ENCODE peak calls at places on chromosomes 13 and 19, in ten cellular contexts. D is ELR; F is cardiac muscle cell; W is sigmoid colon; R is stimulated activated CD4-positive, alpha-beta T cell treated with anti-CD3 and anti-CD28 coated beads, Interleukin-12 subunit alpha, Interleukin-12 subunit beta, amount 100 ng/mL, for 4 hours; V is A172; M is stimulated activated CD8-positive, alpha-beta memory T cell treated with anti-CD3 and anti-CD28 coated beads, Interleukin-12 subunit alpha, Interleukin-12 subunit beta, amount 100 ng/mL, for 1 hour; T is NCI-H1092; H is dermis blood vessel endothelial cell; N is activated naive CD4-positive, alpha-beta T cell treated with anti-CD3 and anti-CD28 coated beads, Interleukin-2, amount 50 U/mL, for 16 hours. B is an unnamed sample.

GRCh38 chr13:66716502-66716901 is 513.6 kb downstream of the PCDH9 start:
- DNase-seq in F (no peak), V (no peak), W (no peak), M (no peak), N (no peak), T (no peak), R (no peak), D (no peak), H (no peak), B (no peak)

GRCh38 chr19:51200071-51200470 is 24.8 kb upstream of the CD33 start:
- DNase-seq in D (no peak), N (no peak), V (no peak), H (no peak), W (no peak), R (no peak), M (no peak), F (no peak), T (no peak), B (no peak)

GRCh38 chr19:44308011-44308410 is 3.2 kb upstream of the ZNF235 start:
- DNase-seq in T (no peak), H (no peak), V (no peak), D (peak), R (no peak), F (peak), W (no peak), N (no peak), M (no peak), B (peak)

GRCh38 chr19:56092685-56093631 is 28.1 kb downstream of the ZNF787 start:
- DNase-seq in W (no peak), T (no peak), M (no peak), H (no peak), F (no peak), N (no peak), D (no peak), R (no peak), V (no peak), B (no peak)

GRCh38 chr19:45151821-45152503 is 8.8 kb downstream of the NKPD1 start:
- DNase-seq in F (no peak), W (no peak), H (no peak), D (no peak), V (no peak), R (no peak), T (no peak), M (no peak), N (no peak), B (no peak)

GRCh38 chr19:32935629-32936028 is 36.1 kb downstream of the CEP89 start:
- DNase-seq in V (no peak), H (no peak), R (no peak), D (no peak), T (no peak), M (no peak), W (no peak), F (no peak), N (no peak), B (no peak)

GRCh38 chr19:44740351-44740824 is 8.1 kb upstream of the BCL3 start:
- DNase-seq in D (peak), M (no peak), T (no peak), W (no peak), R (no peak), N (no peak), V (no peak), F (no peak), H (no peak), B (no peak)

GRCh38 chr19:40147693-40148347 is 43.4 kb upstream of the MAP3K10 start:
- DNase-seq in F (peak), N (no peak), R (no peak), V (peak), W (no peak), T (no peak), M (no peak), D (peak), H (peak), B (peak)

GRCh38 chr19:34124828-34125227 is 47.5 kb upstream of the LSM14A start:
- DNase-seq in N (no peak), D (no peak), H (no peak), T (no peak), V (no peak), R (no peak), M (no peak), F (no peak), W (no peak), B (no peak)

GRCh38 chr13:50701469-50701868 is 142.0 kb downstream of the DLEU7 start:
- DNase-seq in M (no peak), H (no peak), T (no peak), W (no peak), D (no peak), N (no peak), R (no peak), V (no peak), F (no peak), B (no peak)

GRCh38 chr13:28584873-28585317 is 74.0 kb upstream of the POMP start:
- DNase-seq in H (no peak), N (no peak), D (peak), V (peak), R (no peak), T (no peak), W (no peak), F (peak), M (no peak), B (peak)

GRCh38 chr19:38686530-38686888 is 39.1 kb downstream of the ACTN4 start:
- DNase-seq in W (no peak), F (no peak), N (no peak), R (no peak), D (no peak), M (no peak), H (no peak), V (no peak), T (no peak), B (no peak)

GRCh38 chr13:24505256-24505655 is 7.3 kb downstream of the PARP4 start:
- DNase-seq in N (no peak), V (peak), R (no peak), H (peak), F (peak), T (no peak), D (peak), W (no peak), M (no peak), B (no peak)

GRCh38 chr13:50713849-50714248 is 129.6 kb downstream of the DLEU7 start:
- DNase-seq in V (peak), M (no peak), N (no peak), H (no peak), W (no peak), T (no peak), D (peak), F (peak), R (no peak), B (peak)

GRCh38 chr19:5974721-5975387 is 3.1 kb downstream of the RANBP3 start:
- DNase-seq in V (no peak), W (no peak), N (peak), T (no peak), D (no peak), H (no peak), M (no peak), R (peak), F (no peak), B (no peak)

GRCh38 chr19:38073806-38074685 is 150.0 kb downstream of the DPF1 start:
- DNase-seq in D (no peak), R (no peak), H (no peak), M (no peak), F (no peak), T (no peak), N (no peak), W (no peak), V (no peak), B (no peak)

GRCh38 chr19:8065489-8066261 is 13.1 kb downstream of the CCL25 start:
- DNase-seq in N (no peak), V (no peak), T (no peak), W (no peak), D (no peak), F (no peak), H (no peak), M (no peak), R (no peak), B (no peak)

GRCh38 chr13:114203536-114203935 is 24.5 kb downstream of the CFAP97D2 start:
- DNase-seq in V (no peak), H (no peak), D (no peak), R (peak), T (no peak), M (no peak), F (no peak), N (no peak), W (no peak), B (no peak)

GRCh38 chr13:33033361-33033812 is 17.2 kb downstream of the KL start:
- DNase-seq in H (no peak), W (peak), V (no peak), D (no peak), M (no peak), N (peak), F (no peak), R (peak), T (no peak), B (no peak)

GRCh38 chr19:18475762-18476331 is 37.9 kb upstream of the ISYNA1 start:
- DNase-seq in H (no peak), R (no peak), W (peak), M (no peak), D (no peak), T (no peak), V (no peak), N (no peak), F (no peak), B (no peak)

GRCh38 chr19:3136684-3137055 is 837 bp downstream of the GNA15 start:
- DNase-seq in N (no peak), F (no peak), T (no peak), M (no peak), D (no peak), V (no peak), R (no peak), W (no peak), H (no peak), B (no peak)

GRCh38 chr13:26923824-26924605 is 163.4 kb upstream of the GPR12 start:
- DNase-seq in H (peak), D (peak), V (peak), T (no peak), R (no peak), M (no peak), F (peak), N (no peak), W (no peak), B (peak)

GRCh38 chr19:29662604-29663404 is 2.5 kb upstream of the PLEKHF1 start:
- DNase-seq in H (peak), N (no peak), M (no peak), R (no peak), D (peak), F (peak), V (peak), T (no peak), W (peak), B (peak)

B was measured in GM04504.